ENCODE peak calls at places on chromosomes 13 and 19, in five cellular contexts. Z, F, K, O and I are unnamed samples.

GRCh38 chr13:112179421-112179820 is 112.5 kb downstream of the SOX1 start:
- DNase-seq in Z (no peak), F (no peak), K (no peak), O (no peak), I (no peak)

GRCh38 chr13:40220299-40220935 is 446.0 kb downstream of the FOXO1 start:
- DNase-seq in Z (no peak), F (no peak), K (no peak), O (no peak), I (no peak)

GRCh38 chr19:14003279-14004051 is 2.7 kb downstream of the RFX1 start:
- DNase-seq in Z (no peak), F (no peak), K (no peak), O (no peak), I (no peak)

GRCh38 chr19:2529473-2529918 is 53.6 kb downstream of the GADD45B start:
- DNase-seq in Z (no peak), F (no peak), K (no peak), O (no peak), I (peak)

GRCh38 chr13:30340367-30341184 is 33.2 kb upstream of the KATNAL1 start:
- DNase-seq in Z (no peak), F (no peak), K (peak), O (peak), I (no peak)

GRCh38 chr19:23070353-23070781 is 46.5 kb upstream of the ZNF730 start:
- DNase-seq in Z (peak), F (no peak), K (peak), O (peak), I (no peak)

GRCh38 chr19:56294557-56294956 is 20.1 kb downstream of the ZSCAN5A start:
- DNase-seq in Z (no peak), F (no peak), K (no peak), O (no peak), I (no peak)

GRCh38 chr13:43270043-43270830 is 246.9 kb downstream of the DNAJC15 start:
- DNase-seq in Z (no peak), F (no peak), K (no peak), O (no peak), I (no peak)

GRCh38 chr13:89136678-89137077 is 1465.5 kb downstream of the SLITRK5 start:
- DNase-seq in Z (no peak), F (no peak), K (no peak), O (no peak), I (no peak)

GRCh38 chr19:1645299-1645698 is 7.1 kb downstream of the TCF3 start:
- DNase-seq in Z (no peak), F (no peak), K (no peak), O (no peak), I (no peak)

GRCh38 chr13:36088463-36088862 is 42.7 kb downstream of the DCLK1 start:
- DNase-seq in Z (no peak), F (no peak), K (no peak), O (no peak), I (no peak)

GRCh38 chr19:48656840-48657474 is 11.0 kb upstream of the CA11 start:
- DNase-seq in Z (no peak), F (no peak), K (no peak), O (no peak), I (no peak)

GRCh38 chr13:25329706-25330105 is 28.3 kb downstream of the NUP58 start:
- DNase-seq in Z (no peak), F (no peak), K (no peak), O (no peak), I (no peak)

GRCh38 chr19:49447485-49448431 is 3.9 kb downstream of the PIH1D1 start:
- DNase-seq in Z (peak), F (no peak), K (peak), O (peak), I (no peak)

GRCh38 chr19:2135474-2136402 is 15.6 kb downstream of the AP3D1 start:
- DNase-seq in Z (no peak), F (no peak), K (peak), O (no peak), I (no peak)

GRCh38 chr13:49410477-49410876 is 33.4 kb downstream of the CAB39L start:
- DNase-seq in Z (no peak), F (no peak), K (no peak), O (no peak), I (no peak)

GRCh38 chr13:62846302-62846701 is 1430.7 kb upstream of the PCDH20 start:
- DNase-seq in Z (no peak), F (no peak), K (no peak), O (no peak), I (no peak)

GRCh38 chr19:823565-824121 is 1.9 kb upstream of the PLPPR3 start:
- DNase-seq in Z (peak), F (no peak), K (peak), O (no peak), I (no peak)

GRCh38 chr13:80030491-80030890 is 310.4 kb downstream of the SPRY2 start:
- DNase-seq in Z (no peak), F (no peak), K (no peak), O (no peak), I (no peak)

GRCh38 chr13:59776924-59777690 is 386.6 kb downstream of the DIAPH3 start:
- DNase-seq in Z (no peak), F (peak), K (no peak), O (no peak), I (no peak)
- TF ChIP-seq CHD2 in Z (no peak), F (no peak), K (no peak), O (no peak), I (no peak)

DNA sequence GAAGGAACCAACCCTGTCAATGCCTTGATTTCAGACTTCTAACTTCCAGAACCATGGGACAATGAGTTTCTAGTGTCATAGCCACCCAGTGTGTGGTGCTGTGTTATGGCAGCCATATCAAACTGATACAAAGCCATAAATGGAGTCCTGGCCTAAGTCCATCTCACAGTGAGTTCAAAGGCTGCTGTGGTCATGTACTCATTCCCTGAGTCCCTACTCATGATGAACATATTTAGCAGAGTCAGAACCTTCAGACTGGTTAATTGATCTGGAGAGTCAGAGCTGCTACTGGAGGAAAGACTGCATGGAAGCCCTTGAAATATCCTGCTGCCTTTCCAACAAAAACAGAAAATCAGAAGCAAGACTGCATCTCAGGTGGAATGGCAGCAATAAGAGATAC is 39.2 kb upstream of the CSNK1A1L start:
- DNase-seq in Z (no peak), F (no peak), K (no peak), O (no peak), I (no peak)
- TF ChIP-seq YY1 in Z (no peak), F (no peak), K (no peak), O (no peak), I (no peak)

GRCh38 chr19:58578430-58578925 is 5.3 kb upstream of the MZF1 start:
- DNase-seq in Z (no peak), F (no peak), K (no peak), O (no peak), I (no peak)
- TF ChIP-seq CHD2 in Z (no peak), F (no peak), K (no peak), O (no peak), I (no peak)

GRCh38 chr13:58542530-58542929 is 911.0 kb downstream of the PCDH17 start:
- DNase-seq in Z (no peak), F (no peak), K (no peak), O (no peak), I (no peak)

DNA sequence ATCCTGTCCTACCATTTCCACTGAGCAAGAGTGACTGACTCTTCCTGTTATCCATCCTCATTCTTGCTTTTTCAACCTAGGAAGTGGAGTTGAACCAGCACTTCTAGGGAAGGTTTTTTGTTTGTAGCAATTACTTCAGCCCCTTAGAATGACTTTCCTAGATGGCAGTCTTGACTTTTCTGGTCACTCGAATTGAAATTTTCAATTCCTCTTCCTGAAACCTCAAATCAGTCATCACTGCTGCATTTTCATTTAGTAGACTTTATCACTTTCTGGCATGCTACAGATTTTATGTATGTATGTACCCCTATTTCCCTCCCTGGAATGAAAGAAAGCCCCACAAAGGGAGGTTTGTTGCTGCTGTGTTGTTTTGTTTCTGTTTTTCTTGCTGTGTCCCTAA is 915.9 kb downstream of the PCDH17 start:
- DNase-seq in Z (no peak), F (no peak), K (no peak), O (no peak), I (no peak)
- TF ChIP-seq YY1 in Z (no peak), F (no peak), K (no peak), O (no peak), I (no peak)

GRCh38 chr13:113955691-113956090 is 18.2 kb downstream of the C13orf46 start:
- DNase-seq in Z (no peak), F (no peak), K (no peak), O (no peak), I (no peak)

GRCh38 chr13:113955235-113955634 is 18.6 kb downstream of the C13orf46 start:
- DNase-seq in Z (no peak), F (no peak), K (no peak), O (no peak), I (no peak)

GRCh38 chr13:113958373-113958772 is 15.5 kb downstream of the C13orf46 start:
- DNase-seq in Z (no peak), F (no peak), K (no peak), O (no peak), I (no peak)

GRCh38 chr13:113954046-113954841 is 19.6 kb downstream of the C13orf46 start:
- DNase-seq in Z (no peak), F (no peak), K (no peak), O (no peak), I (no peak)

GRCh38 chr13:113956571-113956970 is 17.3 kb downstream of the C13orf46 start:
- DNase-seq in Z (no peak), F (no peak), K (no peak), O (no peak), I (no peak)
- TF ChIP-seq CHD2 in Z (no peak), F (no peak), K (no peak), O (no peak), I (no peak)

DNA sequence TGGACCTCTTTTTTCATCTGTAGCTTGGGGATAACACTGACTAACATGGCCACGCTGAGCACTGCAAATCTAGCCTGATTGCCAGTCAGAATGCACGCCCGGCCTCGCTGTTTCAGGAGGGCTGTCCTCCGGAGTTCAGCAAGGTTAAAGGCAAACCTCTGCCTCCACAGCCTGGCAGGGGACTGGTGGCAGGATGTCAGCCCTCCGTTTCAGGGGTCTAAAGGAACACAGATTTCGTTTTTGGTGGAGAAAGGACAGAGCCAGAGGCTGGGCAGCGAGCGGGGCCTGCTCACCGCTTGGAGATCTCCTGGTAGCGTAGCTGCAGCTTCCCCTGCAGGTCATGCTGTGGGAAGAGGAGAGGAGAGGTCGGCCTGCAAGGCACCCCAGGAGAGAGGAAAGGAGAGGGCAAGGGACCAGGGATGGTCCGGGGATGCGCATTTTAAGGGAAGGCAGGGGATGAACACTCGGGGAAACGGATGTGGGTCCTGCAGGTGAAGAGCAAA is 560 bp downstream of the NDUFA7 start:
- DNase-seq in Z (no peak), F (no peak), K (no peak), O (no peak), I (peak)
- TF ChIP-seq YY1 in Z (no peak), F (peak), K (peak), O (no peak), I (no peak)

GRCh38 chr19:10690351-10690781 is 10.9 kb upstream of the QTRT1 start:
- DNase-seq in Z (no peak), F (no peak), K (no peak), O (no peak), I (no peak)
- TF ChIP-seq CHD2 in Z (no peak), F (no peak), K (no peak), O (no peak), I (no peak)